ENCODE peak calls at places on chromosomes 7 and 10, in ten cellular contexts. V is lower lobe of right lung, Z is hepatocyte, O is HCT116, J is tibial nerve, L is uterus, Y is PC-9, C is esophagus squamous epithelium, W is transverse colon, M is astrocyte. U is an unnamed sample.
A peak's percentile ranks its signal among the peaks of the same experiment; 100 is the strongest.

GRCh38 chr7:101172854-101173751 is 7.0 kb downstream of the NAT16 start:
- DNase-seq in M (no peak), C (no peak), Y (peak; percentile 72), W (peak; percentile 68), V (peak; percentile 83), O (no peak), L (no peak), Z (peak; percentile 46), J (no peak), U (peak; percentile 82)

GRCh38 chr7:146449625-146450024 is 333.0 kb downstream of the CNTNAP2 start:
- DNase-seq in L (no peak), O (no peak), Z (no peak), Y (no peak), M (no peak), V (no peak), C (no peak), W (no peak), J (no peak), U (no peak)

GRCh38 chr7:151192002-151192539 is 5.0 kb upstream of the ASB10 start:
- DNase-seq in C (no peak), W (no peak), M (no peak), J (no peak), L (no peak), Z (no peak), Y (no peak), V (no peak), O (no peak), U (no peak)

GRCh38 chr10:48406204-48406603 is 99.7 kb downstream of the MAPK8 start:
- DNase-seq in C (no peak), J (no peak), M (peak; percentile 36), V (no peak), W (no peak), Y (no peak), Z (peak; percentile 46), O (peak; percentile 24), L (no peak), U (no peak)

GRCh38 chr10:119235381-119235780 is 28.0 kb downstream of the GRK5 start:
- DNase-seq in J (no peak), Z (no peak), C (no peak), O (no peak), L (peak; percentile 70), M (peak; percentile 53), Y (no peak), V (no peak), W (no peak), U (no peak)

GRCh38 chr10:110764378-110764777 is 107.3 kb upstream of the PDCD4 start:
- DNase-seq in Z (no peak), Y (no peak), M (no peak), C (no peak), J (no peak), W (no peak), V (no peak), O (no peak), L (no peak), U (no peak)

GRCh38 chr7:25845341-25845923 is 306.6 kb upstream of the NFE2L3 start:
- DNase-seq in L (no peak), Z (peak; percentile 59), O (no peak), M (no peak), W (no peak), Y (no peak), J (no peak), V (no peak), C (no peak), U (no peak)

GRCh38 chr10:78224602-78225001 is 190.9 kb downstream of the RPS24 start:
- DNase-seq in L (no peak), M (peak; percentile 80), Z (no peak), O (no peak), C (no peak), V (no peak), Y (no peak), W (no peak), J (no peak), U (no peak)

GRCh38 chr7:154862153-154862791 is 140.7 kb downstream of the PAXIP1 start:
- DNase-seq in Y (no peak), W (no peak), L (no peak), M (no peak), O (no peak), C (no peak), Z (no peak), J (no peak), V (no peak), U (no peak)

GRCh38 chr7:154863766-154864530 is 139.0 kb downstream of the PAXIP1 start:
- DNase-seq in W (no peak), Z (no peak), V (no peak), M (no peak), O (no peak), J (no peak), L (no peak), C (no peak), Y (no peak), U (no peak)

GRCh38 chr7:154865984-154866685 is 136.8 kb downstream of the PAXIP1 start:
- DNase-seq in C (no peak), Z (no peak), M (no peak), L (no peak), V (no peak), Y (no peak), J (no peak), O (no peak), W (no peak), U (no peak)

GRCh38 chr7:154867068-154867467 is 135.9 kb downstream of the PAXIP1 start:
- DNase-seq in M (no peak), O (no peak), C (no peak), L (no peak), Y (no peak), V (no peak), Z (no peak), W (no peak), J (no peak), U (no peak)

DNA sequence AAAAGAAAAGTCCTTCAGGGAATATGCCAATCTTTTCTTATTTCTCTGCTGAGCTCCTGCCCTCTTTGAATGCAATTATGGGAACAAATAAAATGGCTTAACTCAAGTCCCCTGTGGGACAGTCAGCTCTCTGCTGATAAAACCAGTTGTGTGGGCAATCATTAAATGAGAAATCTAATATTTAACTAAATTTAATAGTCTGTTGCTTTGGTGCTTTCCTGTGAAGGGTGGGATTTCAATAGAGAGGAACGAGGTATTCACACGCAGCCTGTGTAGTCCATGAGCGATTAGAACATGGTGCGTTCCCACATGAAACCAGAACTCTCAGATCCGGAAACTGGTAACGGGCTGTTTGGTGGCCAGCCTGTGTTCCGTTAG is 138.4 kb downstream of the PAXIP1 start:
- DNase-seq in J (no peak), W (no peak), V (no peak), Y (no peak), M (no peak), O (no peak), C (no peak), Z (no peak), L (no peak), U (no peak)
- H3K27me3 ChIP-seq in J (no peaks in the 10 kb centered on the region), W (peaks cover 23% of the 10 kb centered on the region), V (peaks cover 19% of the 10 kb centered on the region), Y (peaks cover 100% of the 10 kb centered on the region), M (no peaks in the 10 kb centered on the region), O (peaks cover 48% of the 10 kb centered on the region), C (no peaks in the 10 kb centered on the region), Z (peaks cover 21% of the 10 kb centered on the region), L (no peaks in the 10 kb centered on the region), U (no peaks in the 10 kb centered on the region)

DNA sequence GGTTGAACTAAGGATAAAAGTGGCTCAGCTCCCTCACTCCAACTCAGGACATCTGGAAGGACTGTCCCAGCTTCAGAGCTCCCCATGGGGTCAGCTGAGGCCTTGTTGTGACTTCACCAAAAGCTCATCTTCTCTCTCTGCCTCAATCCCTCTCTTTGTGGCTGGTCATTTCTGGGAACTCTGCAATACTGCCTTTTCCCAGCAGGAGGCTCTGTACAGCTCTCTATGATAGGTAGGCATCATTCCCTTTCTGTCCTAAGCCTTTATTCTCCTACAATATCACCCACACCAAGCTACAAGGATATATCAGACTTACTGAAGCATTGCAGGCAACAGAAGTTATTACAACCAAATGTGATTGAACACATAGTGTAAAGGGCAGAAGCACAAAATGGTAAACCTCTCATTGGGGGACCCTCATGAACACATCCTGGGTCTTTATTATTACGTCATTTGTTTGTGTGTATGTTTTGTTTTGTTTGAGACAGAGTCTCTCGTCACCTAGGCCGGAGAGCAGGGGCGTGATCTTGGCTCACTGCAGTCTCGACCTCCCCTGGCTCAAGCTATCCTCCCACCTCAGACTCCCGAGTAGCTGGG is 36.7 kb upstream of the PRPS1L1 start:
- DNase-seq in Y (no peak), M (no peak), L (no peak), C (no peak), Z (peak; percentile 38), W (peak; percentile 41), V (no peak), J (no peak), O (no peak), U (no peak)
- TF ChIP-seq CTCF in Y (peak; percentile 67), M (peak; percentile 23), L (peak; percentile 55), C (peak; percentile 69), Z (peak; percentile 49), W (peak; percentile 43), V (peak; percentile 53), J (no peak), O (peak; percentile 65), U (peak; percentile 41)

DNA sequence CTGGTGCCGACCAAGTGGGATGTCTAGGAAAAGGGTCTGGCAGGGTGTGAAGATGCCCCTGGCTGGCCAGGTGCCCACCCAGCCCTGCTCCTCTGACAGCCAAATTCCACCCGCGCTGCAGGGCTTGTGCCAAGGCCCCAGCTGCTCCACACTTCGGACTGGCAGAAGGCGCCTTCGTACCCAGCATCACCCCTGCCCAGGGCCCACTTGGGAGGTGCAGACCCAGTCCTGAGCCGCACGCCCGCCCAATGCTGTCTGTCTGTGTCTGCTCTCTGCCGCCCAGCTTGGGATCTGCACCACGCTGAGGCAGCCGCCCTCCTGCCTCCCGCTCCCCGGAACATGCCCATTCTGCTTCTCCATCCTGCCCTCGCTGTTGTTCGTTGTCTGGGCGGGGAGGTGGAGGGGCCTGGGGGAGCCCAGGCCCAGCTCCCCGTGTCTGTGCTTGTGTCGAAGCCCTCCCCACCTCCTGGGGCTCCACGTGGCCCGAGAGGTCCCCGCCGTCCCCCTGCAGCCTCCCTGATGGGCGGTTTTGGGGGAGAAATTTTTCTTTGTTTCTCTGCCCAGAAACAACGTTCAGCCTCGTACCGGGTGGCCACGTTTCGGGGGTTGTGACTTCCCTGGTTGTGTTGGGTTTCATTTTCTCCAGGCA is 36.9 kb upstream of the PPIF start:
- DNase-seq in V (peak; percentile 35), M (no peak), J (no peak), C (no peak), O (no peak), W (no peak), Z (no peak), Y (no peak), L (no peak), U (no peak)
- H3K36me3 ChIP-seq in V (peaks cover 99% of the 10 kb centered on the region), M (peaks cover 22% of the 10 kb centered on the region), J (peaks cover 37% of the 10 kb centered on the region), C (peaks cover 100% of the 10 kb centered on the region), O (no peaks in the 10 kb centered on the region), W (no peaks in the 10 kb centered on the region), Z (no peaks in the 10 kb centered on the region), Y (peaks cover 14% of the 10 kb centered on the region), L (no peaks in the 10 kb centered on the region), U (peaks cover 90% of the 10 kb centered on the region)

GRCh38 chr7:107660381-107661080 is at the start of gene SLC26A4:
- DNase-seq in C (no peak), O (no peak), M (no peak), Y (no peak), W (no peak), V (no peak), J (no peak), L (no peak), Z (peak; percentile 8), U (no peak)

GRCh38 chr7:107663196-107663595 is 2.6 kb downstream of the SLC26A4 start:
- DNase-seq in L (no peak), M (no peak), Z (no peak), Y (no peak), O (no peak), W (no peak), V (no peak), J (no peak), C (no peak), U (no peak)

GRCh38 chr7:107659666-107660065 is 962 bp upstream of the SLC26A4 start:
- DNase-seq in J (no peak), Z (no peak), W (no peak), V (no peak), L (no peak), O (peak; percentile 52), Y (peak; percentile 63), C (no peak), M (peak; percentile 78), U (no peak)

GRCh38 chr7:107661865-107662379 is 1.3 kb downstream of the SLC26A4 start:
- DNase-seq in L (no peak), C (no peak), Z (no peak), Y (no peak), V (no peak), M (no peak), O (no peak), J (no peak), W (no peak), U (no peak)

GRCh38 chr7:107661081-107661864 is 645 bp downstream of the SLC26A4 start:
- DNase-seq in J (no peak), M (peak; percentile 49), O (no peak), V (peak; percentile 74), W (peak; percentile 52), C (no peak), Y (peak; percentile 40), Z (peak; percentile 73), L (peak; percentile 37), U (no peak)
- H3K27me3 ChIP-seq in J (peaks cover 3% of the 10 kb centered on the region), M (peaks cover 23% of the 10 kb centered on the region), O (no peaks in the 10 kb centered on the region), V (peaks cover 28% of the 10 kb centered on the region), W (peaks cover 65% of the 10 kb centered on the region), C (peaks cover 11% of the 10 kb centered on the region), Y (no peaks in the 10 kb centered on the region), Z (peaks cover 73% of the 10 kb centered on the region), L (no peaks in the 10 kb centered on the region), U (no peaks in the 10 kb centered on the region)

U was measured in ascending aorta.